ENCODE peak calls at places on chromosomes 11 and 22, in eight cellular contexts. Z is Panc1; P is kidney; T is lung; B is effector memory CD4-positive, alpha-beta T cell; N is tibial nerve; I is naive thymus-derived CD4-positive, alpha-beta T cell; R is colonic mucosa. H is an unnamed sample.
A peak's percentile ranks its signal among the peaks of the same experiment; 100 is the strongest.

GRCh38 chr22:50308597-50308935 is 1.1 kb upstream of the PLXNB2 start:
- DNase-seq in I (no peak), R (peak; percentile 72), P (peak; percentile 96), T (peak; percentile 73), B (no peak), Z (no peak), N (peak; percentile 39), H (no peak)

GRCh38 chr11:22670803-22671202 is 4.4 kb downstream of the GAS2 start:
- DNase-seq in P (no peak), R (no peak), T (no peak), I (no peak), Z (peak; percentile 25), B (no peak), N (no peak), H (no peak)

GRCh38 chr11:10076458-10077141 is 217.4 kb downstream of the SBF2 start:
- DNase-seq in P (no peak), I (peak; percentile 43), Z (no peak), T (no peak), R (peak; percentile 31), B (no peak), N (no peak), H (no peak)

GRCh38 chr11:46718155-46719019 is 626 bp upstream of the F2 start:
- DNase-seq in R (peak; percentile 73), P (no peak), N (no peak), B (no peak), Z (no peak), T (no peak), I (no peak), H (no peak)

GRCh38 chr11:92693146-92693545 is 276.3 kb upstream of the MTNR1B start:
- DNase-seq in B (no peak), Z (no peak), I (no peak), N (no peak), T (no peak), P (no peak), R (no peak), H (no peak)

GRCh38 chr22:49112661-49113626 is 714.7 kb downstream of the BRD1 start:
- DNase-seq in I (no peak), B (no peak), N (no peak), Z (no peak), P (no peak), T (no peak), R (no peak), H (no peak)

GRCh38 chr11:3840289-3840869 is 380 bp downstream of the RHOG start:
- DNase-seq in B (peak; percentile 26), P (peak; percentile 82), N (peak; percentile 38), Z (no peak), T (no peak), I (peak; percentile 53), R (no peak), H (no peak)

GRCh38 chr11:130141561-130142341 is 17.8 kb upstream of the ST14 start:
- DNase-seq in Z (no peak), T (no peak), P (no peak), R (no peak), I (no peak), B (no peak), N (no peak), H (no peak)

GRCh38 chr11:36744375-36745168 is 146.5 kb upstream of the RAG2 start:
- DNase-seq in B (peak; percentile 5), I (peak; percentile 66), Z (peak; percentile 35), R (peak; percentile 74), N (peak; percentile 76), T (peak; percentile 68), P (peak; percentile 72), H (peak; percentile 29)

GRCh38 chr22:16838073-16838472 is 12.9 kb upstream of the XKR3 start:
- DNase-seq in B (no peak), P (no peak), T (no peak), I (no peak), N (no peak), Z (no peak), R (no peak), H (no peak)

GRCh38 chr11:14967581-14968214 is 4.5 kb downstream of the CALCA start:
- DNase-seq in T (no peak), N (no peak), Z (no peak), B (no peak), I (no peak), R (no peak), P (no peak), H (no peak)

GRCh38 chr11:115745545-115746265 is 241.5 kb upstream of the CADM1 start:
- DNase-seq in B (no peak), N (no peak), P (no peak), R (no peak), T (no peak), Z (no peak), I (no peak), H (no peak)

GRCh38 chr11:114180301-114181055 is 115.7 kb upstream of the NNMT start:
- DNase-seq in T (peak; percentile 65), P (peak; percentile 70), Z (no peak), N (no peak), I (no peak), R (peak; percentile 74), B (no peak), H (no peak)

GRCh38 chr11:114181195-114181594 is 115.0 kb upstream of the NNMT start:
- DNase-seq in Z (no peak), R (no peak), T (no peak), I (no peak), B (no peak), P (no peak), N (no peak), H (no peak)

GRCh38 chr11:114178656-114179055 is 117.5 kb upstream of the NNMT start:
- DNase-seq in I (no peak), R (no peak), Z (no peak), P (no peak), N (no peak), B (no peak), T (no peak), H (no peak)

GRCh38 chr11:114181752-114182151 is 114.4 kb upstream of the NNMT start:
- DNase-seq in T (no peak), Z (no peak), R (no peak), N (no peak), P (no peak), I (no peak), B (no peak), H (no peak)

GRCh38 chr11:114179234-114179941 is 116.8 kb upstream of the NNMT start:
- DNase-seq in N (peak; percentile 85), R (peak; percentile 79), B (no peak), P (peak; percentile 94), I (no peak), Z (no peak), T (peak; percentile 83), H (peak; percentile 99)
- H3K4me1 ChIP-seq in N (peaks cover 92% of the 10 kb centered on the region), R (peaks cover 17% of the 10 kb centered on the region), B (peaks cover 42% of the 10 kb centered on the region), P (peaks cover 54% of the 10 kb centered on the region), I (peaks cover 46% of the 10 kb centered on the region), Z (no peaks in the 10 kb centered on the region), T (peaks cover 65% of the 10 kb centered on the region), H (peaks cover 95% of the 10 kb centered on the region)

GRCh38 chr22:40727607-40728325 is 48.5 kb downstream of the MCHR1 start:
- DNase-seq in T (no peak), R (no peak), B (no peak), N (no peak), I (no peak), P (no peak), Z (no peak), H (no peak)
- H3K4me3 ChIP-seq in T (no peak overlapping the region), R (no peak overlapping the region), B (no peak overlapping the region), N (no peak overlapping the region), I (peak overlapping the region; percentile 40), P (no peak overlapping the region), Z (no peak overlapping the region), H (no peak overlapping the region)

GRCh38 chr11:58654079-58654907 is 31.8 kb downstream of the CNTF start:
- DNase-seq in R (peak; percentile 80), P (peak; percentile 86), Z (no peak), B (peak; percentile 37), N (peak; percentile 84), T (peak; percentile 69), I (peak; percentile 73), H (no peak)
- H3K4me1 ChIP-seq in R (no peaks in the 10 kb centered on the region), P (peaks cover 3% of the 10 kb centered on the region), Z (no peaks in the 10 kb centered on the region), B (no peaks in the 10 kb centered on the region), N (no peaks in the 10 kb centered on the region), T (peaks cover 4% of the 10 kb centered on the region), I (no peaks in the 10 kb centered on the region), H (no peaks in the 10 kb centered on the region)

GRCh38 chr11:57674251-57674650 is 6.3 kb downstream of the ZDHHC5 start:
- DNase-seq in I (no peak), R (no peak), T (no peak), B (no peak), N (no peak), P (no peak), Z (no peak), H (no peak)

GRCh38 chr11:57681168-57681567 is 13.3 kb downstream of the ZDHHC5 start:
- DNase-seq in R (no peak), P (no peak), N (no peak), B (no peak), Z (no peak), I (no peak), T (no peak), H (no peak)

GRCh38 chr11:57679396-57679795 is 11.5 kb downstream of the ZDHHC5 start:
- DNase-seq in T (no peak), Z (no peak), B (no peak), N (no peak), P (no peak), I (no peak), R (no peak), H (no peak)

GRCh38 chr11:57680552-57680874 is 12.6 kb downstream of the ZDHHC5 start:
- DNase-seq in Z (no peak), R (no peak), B (no peak), P (no peak), I (no peak), N (no peak), T (no peak), H (no peak)

DNA sequence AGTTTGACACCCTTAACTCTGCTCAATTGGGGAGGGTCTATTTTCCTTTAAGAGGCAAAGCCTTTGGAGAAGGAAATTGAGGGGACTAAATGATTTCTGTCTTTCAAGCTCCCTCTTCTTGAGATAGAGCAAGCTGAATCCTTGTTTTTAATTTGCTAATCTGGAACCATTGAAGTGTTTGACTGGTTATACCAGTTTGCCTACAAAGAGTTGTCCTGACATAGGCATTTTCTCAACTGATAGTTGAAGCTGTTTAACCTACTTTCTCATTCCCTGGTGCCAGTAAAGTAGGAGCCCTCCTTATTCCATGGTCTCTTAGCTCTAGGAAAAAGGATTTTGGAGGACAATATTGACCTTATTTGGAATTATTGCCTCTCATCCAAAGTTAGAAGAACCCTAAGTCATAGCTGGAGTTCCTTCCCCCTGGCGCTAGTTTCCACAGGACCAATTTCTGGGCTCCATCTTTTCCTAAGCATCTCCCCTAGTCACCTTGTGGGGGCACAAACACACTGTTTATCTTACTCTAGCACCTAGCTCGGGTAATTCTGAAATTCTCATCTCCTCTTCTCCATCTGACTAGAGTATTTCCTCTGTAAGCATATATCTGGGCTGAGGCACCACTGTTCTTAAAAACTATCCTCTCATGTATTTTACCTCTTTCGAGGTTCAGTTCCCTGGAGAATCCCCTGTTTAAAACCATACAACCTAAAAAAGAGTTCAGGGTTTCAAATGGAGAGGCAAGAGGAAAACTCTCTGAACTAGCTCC is 7.4 kb downstream of the ZDHHC5 start:
- DNase-seq in I (no peak), Z (no peak), B (no peak), N (no peak), R (no peak), T (no peak), P (no peak), H (no peak)
- H3K4me3 ChIP-seq in I (no peak overlapping the region), Z (no peak overlapping the region), B (no peak overlapping the region), N (no peak overlapping the region), R (no peak overlapping the region), T (no peak overlapping the region), P (no peak overlapping the region), H (no peak overlapping the region)

H was measured in vagina.